ENCODE peak calls at places on chromosomes 5 and 9, in eight cellular contexts. One of them, this sample, is unnamed.

GRCh38 chr5:78727786-78728761 is 79.5 kb upstream of the LHFPL2 start:
- ATAC-seq in HepG2: peak
- ATAC-seq in CD8-positive, alpha-beta T cell: no peak
- ATAC-seq in IMR-90: no peak
- ATAC-seq in heart left ventricle: no peak
- ATAC-seq in activated CD8-positive, alpha-beta T cell treated with anti-CD3 and anti-CD28 coated beads for 36 hours: no peak
- ATAC-seq in A549: peak
- ATAC-seq in lower lobe of right lung: no peak
- ATAC-seq in this sample: no peak

GRCh38 chr5:126464016-126464415 is 40.8 kb downstream of the GRAMD2B start:
- ATAC-seq in HepG2: no peak
- ATAC-seq in CD8-positive, alpha-beta T cell: peak
- ATAC-seq in IMR-90: no peak
- ATAC-seq in heart left ventricle: no peak
- ATAC-seq in activated CD8-positive, alpha-beta T cell treated with anti-CD3 and anti-CD28 coated beads for 36 hours: peak
- ATAC-seq in A549: no peak
- ATAC-seq in lower lobe of right lung: no peak
- ATAC-seq in this sample: no peak

GRCh38 chr9:85332487-85332886 is 409.3 kb downstream of the AGTPBP1 start:
- ATAC-seq in HepG2: peak
- ATAC-seq in CD8-positive, alpha-beta T cell: no peak
- ATAC-seq in IMR-90: no peak
- ATAC-seq in heart left ventricle: no peak
- ATAC-seq in activated CD8-positive, alpha-beta T cell treated with anti-CD3 and anti-CD28 coated beads for 36 hours: no peak
- ATAC-seq in A549: peak
- ATAC-seq in lower lobe of right lung: no peak
- ATAC-seq in this sample: no peak

GRCh38 chr9:127598839-127599549 is 13.1 kb upstream of the STXBP1 start:
- ATAC-seq in HepG2: peak
- ATAC-seq in CD8-positive, alpha-beta T cell: no peak
- ATAC-seq in IMR-90: peak
- ATAC-seq in heart left ventricle: no peak
- ATAC-seq in activated CD8-positive, alpha-beta T cell treated with anti-CD3 and anti-CD28 coated beads for 36 hours: no peak
- ATAC-seq in A549: peak
- ATAC-seq in lower lobe of right lung: no peak
- ATAC-seq in this sample: no peak

GRCh38 chr5:35545190-35545589 is 72.5 kb upstream of the SPEF2 start:
- ATAC-seq in HepG2: no peak
- ATAC-seq in CD8-positive, alpha-beta T cell: no peak
- ATAC-seq in IMR-90: no peak
- ATAC-seq in heart left ventricle: no peak
- ATAC-seq in activated CD8-positive, alpha-beta T cell treated with anti-CD3 and anti-CD28 coated beads for 36 hours: no peak
- ATAC-seq in A549: no peak
- ATAC-seq in lower lobe of right lung: no peak
- ATAC-seq in this sample: no peak

GRCh38 chr9:127629468-127630081 is 17.5 kb downstream of the STXBP1 start:
- ATAC-seq in HepG2: peak
- ATAC-seq in CD8-positive, alpha-beta T cell: no peak
- ATAC-seq in IMR-90: peak
- ATAC-seq in heart left ventricle: peak
- ATAC-seq in activated CD8-positive, alpha-beta T cell treated with anti-CD3 and anti-CD28 coated beads for 36 hours: peak
- ATAC-seq in A549: peak
- ATAC-seq in lower lobe of right lung: no peak
- ATAC-seq in this sample: peak

GRCh38 chr5:124630767-124631704 is 115.4 kb downstream of the ZNF608 start:
- ATAC-seq in HepG2: no peak
- ATAC-seq in CD8-positive, alpha-beta T cell: no peak
- ATAC-seq in IMR-90: no peak
- ATAC-seq in heart left ventricle: no peak
- ATAC-seq in activated CD8-positive, alpha-beta T cell treated with anti-CD3 and anti-CD28 coated beads for 36 hours: no peak
- ATAC-seq in A549: no peak
- ATAC-seq in lower lobe of right lung: no peak
- ATAC-seq in this sample: no peak

GRCh38 chr5:113503146-113503545 is 10.3 kb upstream of the YTHDC2 start:
- ATAC-seq in HepG2: no peak
- ATAC-seq in CD8-positive, alpha-beta T cell: no peak
- ATAC-seq in IMR-90: no peak
- ATAC-seq in heart left ventricle: no peak
- ATAC-seq in activated CD8-positive, alpha-beta T cell treated with anti-CD3 and anti-CD28 coated beads for 36 hours: no peak
- ATAC-seq in A549: no peak
- ATAC-seq in lower lobe of right lung: no peak
- ATAC-seq in this sample: no peak

GRCh38 chr5:178553517-178553916 is 36.7 kb downstream of the COL23A1 start:
- ATAC-seq in HepG2: no peak
- ATAC-seq in CD8-positive, alpha-beta T cell: no peak
- ATAC-seq in IMR-90: no peak
- ATAC-seq in heart left ventricle: no peak
- ATAC-seq in activated CD8-positive, alpha-beta T cell treated with anti-CD3 and anti-CD28 coated beads for 36 hours: no peak
- ATAC-seq in A549: no peak
- ATAC-seq in lower lobe of right lung: no peak
- ATAC-seq in this sample: no peak

GRCh38 chr9:112605518-112605917 is 112.4 kb downstream of the INIP start:
- ATAC-seq in HepG2: no peak
- ATAC-seq in CD8-positive, alpha-beta T cell: no peak
- ATAC-seq in IMR-90: no peak
- ATAC-seq in heart left ventricle: no peak
- ATAC-seq in activated CD8-positive, alpha-beta T cell treated with anti-CD3 and anti-CD28 coated beads for 36 hours: peak
- ATAC-seq in A549: no peak
- ATAC-seq in lower lobe of right lung: no peak
- ATAC-seq in this sample: no peak

GRCh38 chr5:171961117-171961516 is 45.3 kb downstream of the FBXW11 start:
- ATAC-seq in HepG2: no peak
- ATAC-seq in CD8-positive, alpha-beta T cell: no peak
- ATAC-seq in IMR-90: no peak
- ATAC-seq in heart left ventricle: peak
- ATAC-seq in activated CD8-positive, alpha-beta T cell treated with anti-CD3 and anti-CD28 coated beads for 36 hours: peak
- ATAC-seq in A549: no peak
- ATAC-seq in lower lobe of right lung: peak
- ATAC-seq in this sample: peak

GRCh38 chr5:118675247-118675646 is 313.1 kb downstream of the DTWD2 start:
- ATAC-seq in HepG2: no peak
- ATAC-seq in CD8-positive, alpha-beta T cell: no peak
- ATAC-seq in IMR-90: no peak
- ATAC-seq in heart left ventricle: no peak
- ATAC-seq in activated CD8-positive, alpha-beta T cell treated with anti-CD3 and anti-CD28 coated beads for 36 hours: no peak
- ATAC-seq in A549: no peak
- ATAC-seq in lower lobe of right lung: no peak
- ATAC-seq in this sample: no peak

GRCh38 chr9:6969805-6970204 is 212.0 kb downstream of the KDM4C start:
- ATAC-seq in HepG2: peak
- ATAC-seq in CD8-positive, alpha-beta T cell: no peak
- ATAC-seq in IMR-90: no peak
- ATAC-seq in heart left ventricle: no peak
- ATAC-seq in activated CD8-positive, alpha-beta T cell treated with anti-CD3 and anti-CD28 coated beads for 36 hours: no peak
- ATAC-seq in A549: no peak
- ATAC-seq in lower lobe of right lung: no peak
- ATAC-seq in this sample: no peak

GRCh38 chr5:126947146-126948010 is 83.0 kb downstream of the MARCHF3 start:
- ATAC-seq in HepG2: peak
- ATAC-seq in CD8-positive, alpha-beta T cell: no peak
- ATAC-seq in IMR-90: no peak
- ATAC-seq in heart left ventricle: peak
- ATAC-seq in activated CD8-positive, alpha-beta T cell treated with anti-CD3 and anti-CD28 coated beads for 36 hours: peak
- ATAC-seq in A549: no peak
- ATAC-seq in lower lobe of right lung: no peak
- ATAC-seq in this sample: no peak

DNA sequence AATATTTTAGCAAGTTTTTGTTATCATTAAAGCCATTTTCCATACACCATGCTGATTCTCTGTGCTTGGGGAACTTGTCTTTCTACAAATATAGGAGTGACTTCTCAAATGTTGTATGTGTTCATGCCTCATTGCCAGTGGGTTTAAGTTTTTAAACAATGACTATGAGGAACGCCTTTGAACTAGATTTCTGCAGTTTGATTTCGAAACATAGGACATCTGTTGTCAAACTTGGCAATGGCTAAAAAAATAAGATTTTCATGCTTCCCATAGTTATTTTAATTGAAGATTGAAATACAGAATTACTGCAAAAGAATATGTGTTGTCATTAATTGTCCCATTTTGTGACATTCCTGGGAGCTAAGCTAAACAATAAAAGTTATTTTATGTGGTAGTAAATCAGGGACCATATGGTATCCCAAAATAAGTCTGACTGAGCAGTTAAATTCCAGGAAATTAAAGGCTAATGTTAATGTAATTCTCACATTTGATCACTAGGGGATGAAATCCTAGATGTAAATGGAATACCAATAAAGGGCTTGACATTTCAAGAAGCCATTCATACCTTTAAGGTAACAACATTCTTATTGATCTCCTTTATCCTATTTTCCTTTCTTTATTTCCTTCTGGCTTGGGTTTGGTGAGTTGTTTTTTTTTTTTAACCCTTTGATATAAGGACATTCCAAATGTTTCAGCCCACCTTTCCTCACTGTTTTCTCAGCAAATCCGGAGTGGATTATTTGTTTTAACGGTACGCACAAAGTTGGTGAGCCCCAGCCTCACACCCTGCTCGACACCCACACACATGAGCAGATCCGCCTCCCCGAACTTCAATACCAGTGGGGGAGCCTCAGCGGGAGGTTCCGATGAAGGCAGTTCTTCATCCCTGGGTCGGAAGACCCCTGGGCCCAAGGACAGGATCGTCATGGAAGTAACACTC is 116.7 kb downstream of the GOLPH3 start:
- ATAC-seq in HepG2: no peak
- ATAC-seq in CD8-positive, alpha-beta T cell: no peak
- ATAC-seq in IMR-90: no peak
- ATAC-seq in heart left ventricle: no peak
- ATAC-seq in activated CD8-positive, alpha-beta T cell treated with anti-CD3 and anti-CD28 coated beads for 36 hours: no peak
- ATAC-seq in A549: peak
- ATAC-seq in lower lobe of right lung: no peak
- ATAC-seq in this sample: no peak
- TF ChIP-seq CTCF in HepG2: no peak
- TF ChIP-seq CTCF in CD8-positive, alpha-beta T cell: no peak
- TF ChIP-seq CTCF in IMR-90: peak
- TF ChIP-seq CTCF in heart left ventricle: peak
- TF ChIP-seq CTCF in activated CD8-positive, alpha-beta T cell treated with anti-CD3 and anti-CD28 coated beads for 36 hours: peak
- TF ChIP-seq CTCF in A549: no peak
- TF ChIP-seq CTCF in lower lobe of right lung: peak
- TF ChIP-seq CTCF in this sample: peak

DNA sequence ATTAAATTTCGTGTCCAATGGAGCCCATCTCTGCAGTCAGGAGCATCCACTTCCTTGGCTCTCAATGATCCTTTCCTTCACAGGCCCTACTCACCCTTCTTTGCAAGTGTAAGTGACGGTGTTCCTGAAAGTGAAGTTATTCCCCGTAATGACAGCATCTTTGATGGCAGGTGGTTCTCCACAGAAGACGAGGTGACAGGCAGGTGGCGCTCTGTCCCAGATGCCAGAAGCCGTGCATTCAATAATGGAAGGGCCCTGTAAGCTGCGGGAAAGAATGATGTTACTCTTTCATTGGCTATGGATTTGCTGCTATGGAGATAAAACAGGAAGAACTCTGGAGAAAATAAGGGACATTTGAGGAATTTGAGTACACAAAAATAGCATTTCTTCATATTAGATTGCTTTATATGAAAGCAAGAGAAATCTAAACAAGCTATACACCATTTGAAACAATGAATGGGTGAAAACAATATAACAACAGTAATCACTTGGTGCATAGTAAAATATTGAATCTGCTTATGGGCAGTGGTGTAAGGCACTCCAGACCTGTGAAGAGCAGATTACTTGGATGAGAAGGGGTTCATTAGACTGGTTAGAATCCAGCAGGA is 89.9 kb upstream of the TXNDC8 start:
- ATAC-seq in HepG2: peak
- ATAC-seq in CD8-positive, alpha-beta T cell: no peak
- ATAC-seq in IMR-90: peak
- ATAC-seq in heart left ventricle: no peak
- ATAC-seq in activated CD8-positive, alpha-beta T cell treated with anti-CD3 and anti-CD28 coated beads for 36 hours: no peak
- ATAC-seq in A549: peak
- ATAC-seq in lower lobe of right lung: peak
- ATAC-seq in this sample: no peak
- TF ChIP-seq CTCF in HepG2: peak
- TF ChIP-seq CTCF in CD8-positive, alpha-beta T cell: no peak
- TF ChIP-seq CTCF in IMR-90: peak
- TF ChIP-seq CTCF in heart left ventricle: peak
- TF ChIP-seq CTCF in activated CD8-positive, alpha-beta T cell treated with anti-CD3 and anti-CD28 coated beads for 36 hours: peak
- TF ChIP-seq CTCF in A549: peak
- TF ChIP-seq CTCF in lower lobe of right lung: peak
- TF ChIP-seq CTCF in this sample: peak

GRCh38 chr5:102090770-102091169 is 205.3 kb downstream of the SLCO4C1 start:
- ATAC-seq in HepG2: peak
- ATAC-seq in CD8-positive, alpha-beta T cell: no peak
- ATAC-seq in IMR-90: no peak
- ATAC-seq in heart left ventricle: no peak
- ATAC-seq in activated CD8-positive, alpha-beta T cell treated with anti-CD3 and anti-CD28 coated beads for 36 hours: peak
- ATAC-seq in A549: peak
- ATAC-seq in lower lobe of right lung: peak
- ATAC-seq in this sample: no peak
- TF ChIP-seq CTCF in HepG2: peak
- TF ChIP-seq CTCF in CD8-positive, alpha-beta T cell: no peak
- TF ChIP-seq CTCF in IMR-90: no peak
- TF ChIP-seq CTCF in heart left ventricle: no peak
- TF ChIP-seq CTCF in activated CD8-positive, alpha-beta T cell treated with anti-CD3 and anti-CD28 coated beads for 36 hours: peak
- TF ChIP-seq CTCF in A549: no peak
- TF ChIP-seq CTCF in lower lobe of right lung: peak
- TF ChIP-seq CTCF in this sample: no peak

GRCh38 chr5:147317978-147318684 is 83.3 kb downstream of the STK32A start:
- ATAC-seq in HepG2: no peak
- ATAC-seq in CD8-positive, alpha-beta T cell: no peak
- ATAC-seq in IMR-90: no peak
- ATAC-seq in heart left ventricle: no peak
- ATAC-seq in activated CD8-positive, alpha-beta T cell treated with anti-CD3 and anti-CD28 coated beads for 36 hours: no peak
- ATAC-seq in A549: no peak
- ATAC-seq in lower lobe of right lung: no peak
- ATAC-seq in this sample: no peak
- TF ChIP-seq CTCF in HepG2: no peak
- TF ChIP-seq CTCF in CD8-positive, alpha-beta T cell: no peak
- TF ChIP-seq CTCF in IMR-90: no peak
- TF ChIP-seq CTCF in heart left ventricle: no peak
- TF ChIP-seq CTCF in activated CD8-positive, alpha-beta T cell treated with anti-CD3 and anti-CD28 coated beads for 36 hours: no peak
- TF ChIP-seq CTCF in A549: no peak
- TF ChIP-seq CTCF in lower lobe of right lung: no peak
- TF ChIP-seq CTCF in this sample: no peak

GRCh38 chr5:173056783-173057061 is 570 bp downstream of the CREBRF start:
- ATAC-seq in HepG2: peak
- ATAC-seq in CD8-positive, alpha-beta T cell: peak
- ATAC-seq in IMR-90: peak
- ATAC-seq in heart left ventricle: peak
- ATAC-seq in activated CD8-positive, alpha-beta T cell treated with anti-CD3 and anti-CD28 coated beads for 36 hours: peak
- ATAC-seq in A549: peak
- ATAC-seq in lower lobe of right lung: peak
- ATAC-seq in this sample: peak

GRCh38 chr5:173055042-173055721 is 970 bp upstream of the CREBRF start:
- ATAC-seq in HepG2: no peak
- ATAC-seq in CD8-positive, alpha-beta T cell: no peak
- ATAC-seq in IMR-90: no peak
- ATAC-seq in heart left ventricle: no peak
- ATAC-seq in activated CD8-positive, alpha-beta T cell treated with anti-CD3 and anti-CD28 coated beads for 36 hours: no peak
- ATAC-seq in A549: no peak
- ATAC-seq in lower lobe of right lung: no peak
- ATAC-seq in this sample: no peak

GRCh38 chr5:173055983-173056782 is at the start of gene CREBRF:
- ATAC-seq in HepG2: peak
- ATAC-seq in CD8-positive, alpha-beta T cell: peak
- ATAC-seq in IMR-90: peak
- ATAC-seq in heart left ventricle: peak
- ATAC-seq in activated CD8-positive, alpha-beta T cell treated with anti-CD3 and anti-CD28 coated beads for 36 hours: peak
- ATAC-seq in A549: peak
- ATAC-seq in lower lobe of right lung: peak
- ATAC-seq in this sample: peak

GRCh38 chr5:173055722-173055982 is 500 bp upstream of the CREBRF start:
- ATAC-seq in HepG2: no peak
- ATAC-seq in CD8-positive, alpha-beta T cell: no peak
- ATAC-seq in IMR-90: no peak
- ATAC-seq in heart left ventricle: no peak
- ATAC-seq in activated CD8-positive, alpha-beta T cell treated with anti-CD3 and anti-CD28 coated beads for 36 hours: no peak
- ATAC-seq in A549: no peak
- ATAC-seq in lower lobe of right lung: no peak
- ATAC-seq in this sample: no peak

GRCh38 chr5:173057062-173057924 is 1.1 kb downstream of the CREBRF start:
- ATAC-seq in HepG2: peak
- ATAC-seq in CD8-positive, alpha-beta T cell: peak
- ATAC-seq in IMR-90: peak
- ATAC-seq in heart left ventricle: peak
- ATAC-seq in activated CD8-positive, alpha-beta T cell treated with anti-CD3 and anti-CD28 coated beads for 36 hours: peak
- ATAC-seq in A549: peak
- ATAC-seq in lower lobe of right lung: peak
- ATAC-seq in this sample: peak
- TF ChIP-seq CTCF in HepG2: no peak
- TF ChIP-seq CTCF in CD8-positive, alpha-beta T cell: no peak
- TF ChIP-seq CTCF in IMR-90: peak
- TF ChIP-seq CTCF in heart left ventricle: no peak
- TF ChIP-seq CTCF in activated CD8-positive, alpha-beta T cell treated with anti-CD3 and anti-CD28 coated beads for 36 hours: no peak
- TF ChIP-seq CTCF in A549: no peak
- TF ChIP-seq CTCF in lower lobe of right lung: peak
- TF ChIP-seq CTCF in this sample: peak